ENCODE peak calls at places on chromosomes 11 and 22, in ten cellular contexts. N, J, W, R, A, O, L, B, Y and P are unnamed samples. For H3K36me3, the result is how much of the 10 kb centered on the place peaks cover.

GRCh38 chr11:119024430-119025098 is 6.0 kb downstream of the TRAPPC4 start:
- DNase-seq in R (no peak), N (no peak), A (no peak), L (no peak), B (no peak), W (no peak), Y (no peak), J (no peak), O (no peak), P (peak)

GRCh38 chr11:133388975-133389568 is 143.2 kb downstream of the OPCML start:
- DNase-seq in A (no peak), J (no peak), R (no peak), L (no peak), Y (no peak), B (no peak), N (no peak), W (no peak), O (no peak), P (no peak)

GRCh38 chr11:107606122-107606521 is 15.2 kb downstream of the ELMOD1 start:
- DNase-seq in A (no peak), R (no peak), N (no peak), O (no peak), J (no peak), W (no peak), L (peak), Y (peak), B (no peak), P (no peak)

GRCh38 chr11:79415411-79415810 is 25.4 kb downstream of the TENM4 start:
- DNase-seq in Y (no peak), N (no peak), L (no peak), J (no peak), R (no peak), B (no peak), W (no peak), A (no peak), O (peak), P (no peak)

GRCh38 chr22:23553922-23554870 is 25.9 kb downstream of the IGLL1 start:
- DNase-seq in Y (no peak), L (no peak), A (no peak), B (no peak), J (no peak), O (no peak), R (no peak), W (no peak), N (no peak), P (no peak)

GRCh38 chr11:46050065-46050464 is 71.2 kb downstream of the PHF21A start:
- DNase-seq in R (peak), N (no peak), B (peak), L (no peak), A (peak), J (no peak), Y (peak), W (peak), O (peak), P (peak)

GRCh38 chr11:125356736-125357292 is 139.3 kb downstream of the FEZ1 start:
- DNase-seq in Y (no peak), N (no peak), W (no peak), A (peak), O (no peak), L (no peak), R (no peak), B (no peak), J (no peak), P (no peak)

GRCh38 chr11:103648054-103648453 is 388.4 kb upstream of the DDI1 start:
- DNase-seq in N (no peak), L (no peak), J (no peak), A (no peak), W (no peak), R (no peak), O (no peak), B (no peak), Y (no peak), P (no peak)

GRCh38 chr11:83070878-83071640 is 638 bp downstream of the RAB30 start:
- DNase-seq in L (peak), R (peak), Y (no peak), J (peak), N (peak), B (no peak), O (peak), W (peak), A (peak), P (peak)

GRCh38 chr11:126695293-126695692 is 305.3 kb downstream of the KIRREL3 start:
- DNase-seq in J (no peak), L (peak), A (no peak), N (no peak), R (no peak), O (no peak), W (no peak), Y (no peak), B (no peak), P (no peak)

GRCh38 chr11:134207538-134208239 is 16.1 kb downstream of the NCAPD3 start:
- DNase-seq in W (no peak), B (no peak), Y (peak), J (peak), A (peak), N (no peak), O (no peak), R (peak), L (peak), P (no peak)

GRCh38 chr22:19620742-19621371 is 93.4 kb upstream of the SEPTIN5 start:
- DNase-seq in B (no peak), A (no peak), L (no peak), W (no peak), R (no peak), J (no peak), O (no peak), N (no peak), Y (no peak), P (no peak)

GRCh38 chr11:892106-892505 is 18.5 kb downstream of the CHID1 start:
- DNase-seq in R (no peak), W (no peak), A (peak), Y (no peak), B (no peak), O (no peak), J (no peak), N (no peak), L (no peak), P (peak)

GRCh38 chr11:79428406-79428805 is 12.4 kb downstream of the TENM4 start:
- DNase-seq in R (no peak), B (no peak), L (no peak), W (no peak), Y (no peak), O (no peak), A (no peak), J (no peak), N (no peak), P (no peak)

GRCh38 chr11:65391007-65391406 is 4.6 kb downstream of the FRMD8 start:
- DNase-seq in B (no peak), N (no peak), W (peak), R (no peak), J (no peak), L (no peak), A (peak), Y (peak), O (peak), P (peak)

GRCh38 chr11:72589802-72590761 is 84.1 kb downstream of the PDE2A start:
- DNase-seq in R (peak), L (peak), O (no peak), N (peak), W (peak), B (no peak), A (peak), J (peak), Y (peak), P (peak)

GRCh38 chr11:18700375-18700774 is 1.8 kb downstream of the TMEM86A start:
- DNase-seq in A (no peak), W (no peak), Y (no peak), B (peak), O (peak), J (no peak), N (no peak), R (no peak), L (no peak), P (no peak)

GRCh38 chr11:61587541-61587941 is 6.7 kb upstream of the SYT7 start:
- DNase-seq in O (no peak), Y (peak), L (no peak), J (peak), R (no peak), A (peak), N (no peak), W (peak), B (no peak), P (peak)

GRCh38 chr11:61585115-61585514 is 4.2 kb upstream of the SYT7 start:
- DNase-seq in R (no peak), O (no peak), N (no peak), J (no peak), Y (no peak), L (no peak), W (no peak), B (no peak), A (no peak), P (no peak)

GRCh38 chr11:61586792-61587430 is 6.0 kb upstream of the SYT7 start:
- DNase-seq in J (no peak), R (no peak), A (peak), Y (no peak), N (no peak), W (no peak), L (peak), O (no peak), B (no peak), P (peak)

GRCh38 chr11:61589961-61590360 is 9.1 kb upstream of the SYT7 start:
- DNase-seq in O (no peak), B (peak), L (no peak), A (no peak), N (no peak), R (no peak), J (no peak), W (no peak), Y (no peak), P (no peak)

DNA sequence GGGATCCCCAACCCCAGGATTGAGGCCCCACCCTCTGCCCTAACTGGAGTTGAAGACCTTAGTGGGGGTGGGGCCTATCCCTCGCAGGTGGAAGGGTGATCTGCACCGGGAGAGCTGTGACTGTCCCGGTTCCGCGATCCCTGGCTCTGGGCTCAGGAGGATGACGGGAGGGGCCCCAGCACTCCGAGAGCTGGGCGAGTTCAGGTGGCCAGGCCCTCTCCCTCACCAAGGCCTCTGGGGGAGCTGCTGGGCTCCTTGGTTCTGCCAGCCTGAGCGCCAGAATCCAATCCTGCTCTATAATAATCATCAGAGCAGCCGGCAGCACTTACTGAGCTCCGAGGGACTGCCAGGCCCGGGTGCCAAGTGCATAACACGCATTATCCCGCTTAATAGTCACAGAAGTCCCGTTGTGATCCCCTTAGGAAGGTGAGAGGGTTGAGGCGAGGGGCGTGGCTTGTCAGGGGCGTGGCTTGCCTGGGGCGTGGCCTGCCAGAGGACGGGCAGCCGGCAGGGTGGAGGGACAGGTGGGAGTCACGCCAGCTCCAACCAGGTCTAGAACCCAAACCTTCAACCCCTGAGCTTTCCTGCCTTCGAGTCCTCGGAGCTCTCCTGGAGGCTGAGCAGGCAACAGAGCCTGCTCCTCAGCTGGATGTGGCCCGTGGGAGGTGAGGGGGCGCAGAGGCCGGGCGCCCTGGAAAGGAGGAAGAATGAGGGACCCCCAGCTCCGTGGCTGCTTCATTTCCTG is 7.2 kb upstream of the SYT7 start:
- DNase-seq in N (no peak), R (no peak), O (no peak), L (peak), J (peak), W (peak), B (no peak), Y (peak), A (peak), P (peak)
- H3K4me3 ChIP-seq in N (no peak), R (peak), O (no peak), L (peak), J (peak), W (peak), B (peak), Y (peak), A (peak), P (peak)

DNA sequence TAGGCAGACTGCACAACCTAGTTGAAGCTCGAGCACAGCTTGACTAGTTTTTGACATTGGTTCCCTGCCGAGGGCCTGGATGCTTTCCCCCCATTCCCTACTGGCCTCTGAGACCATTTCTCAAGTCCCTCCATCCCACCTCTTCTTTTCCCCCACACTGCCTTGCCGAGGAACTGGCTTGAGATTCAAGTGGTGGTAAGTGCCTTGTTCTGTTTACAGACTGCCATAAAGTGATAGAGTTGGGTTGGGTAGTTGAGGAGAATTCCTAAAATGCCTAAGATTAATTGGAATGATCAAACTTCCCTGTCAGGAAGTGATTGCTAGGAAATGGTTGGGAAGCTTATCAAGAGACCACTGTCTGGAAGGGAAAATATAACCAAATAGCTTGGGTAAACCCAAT is 16.2 kb downstream of the MRPL16 start:
- DNase-seq in O (no peak), A (no peak), B (no peak), W (no peak), J (no peak), N (no peak), L (no peak), Y (no peak), R (no peak), P (no peak)
- H3K36me3 ChIP-seq in O (under half), A (under half), B (under half), W (half or more), J (under half), N (half or more), L (half or more), Y (half or more), R (under half), P (under half)

DNA sequence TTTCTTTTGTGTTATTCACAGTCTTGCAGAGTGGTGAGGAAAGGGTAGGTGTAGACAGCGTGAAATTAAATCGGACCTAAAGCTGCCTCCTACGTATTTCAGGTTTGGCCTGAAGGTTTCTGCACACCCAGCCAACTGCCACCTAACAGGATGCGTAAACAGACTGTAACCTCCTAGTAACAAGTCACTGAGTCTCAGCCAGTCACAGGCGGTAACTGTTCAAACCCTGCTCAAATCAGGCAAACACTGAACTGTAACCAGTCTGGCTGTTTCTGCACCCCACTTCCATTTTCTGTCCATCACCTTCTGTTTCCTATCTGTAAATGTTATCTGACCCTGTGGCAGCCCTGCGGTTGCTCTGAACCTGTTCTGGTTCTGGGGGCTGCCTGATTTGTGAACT is 87.1 kb downstream of the ADAMTS15 start:
- DNase-seq in O (no peak), L (no peak), Y (no peak), A (no peak), W (no peak), R (no peak), J (no peak), B (no peak), N (no peak), P (no peak)
- H3K4me3 ChIP-seq in O (no peak), L (no peak), Y (no peak), A (no peak), W (no peak), R (no peak), J (no peak), B (no peak), N (no peak), P (no peak)

DNA sequence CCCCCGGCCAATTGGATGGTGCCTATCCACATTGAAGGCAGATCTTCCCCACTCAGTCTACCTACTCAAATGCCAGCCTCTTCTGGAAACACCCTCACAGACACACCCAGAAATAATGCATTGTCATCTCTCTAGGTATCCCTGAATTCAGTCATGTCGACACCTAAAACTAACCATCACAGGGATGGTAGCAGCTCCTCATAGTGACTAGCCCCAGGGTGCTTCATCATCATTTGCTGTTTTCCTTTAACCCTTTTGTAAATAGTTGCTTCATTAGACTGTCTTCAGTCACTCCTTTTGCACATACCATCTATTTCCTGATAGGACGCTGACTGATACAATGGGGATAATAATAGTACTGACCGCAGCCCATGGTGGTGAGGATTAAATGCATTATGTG is 18.8 kb upstream of the AMOTL1 start:
- DNase-seq in W (no peak), Y (no peak), A (no peak), B (peak), O (no peak), R (no peak), J (no peak), L (no peak), N (no peak), P (no peak)
- H3K36me3 ChIP-seq in W (under half), Y (under half), A (under half), B (under half), O (under half), R (under half), J (under half), L (under half), N (under half), P (under half)

DNA sequence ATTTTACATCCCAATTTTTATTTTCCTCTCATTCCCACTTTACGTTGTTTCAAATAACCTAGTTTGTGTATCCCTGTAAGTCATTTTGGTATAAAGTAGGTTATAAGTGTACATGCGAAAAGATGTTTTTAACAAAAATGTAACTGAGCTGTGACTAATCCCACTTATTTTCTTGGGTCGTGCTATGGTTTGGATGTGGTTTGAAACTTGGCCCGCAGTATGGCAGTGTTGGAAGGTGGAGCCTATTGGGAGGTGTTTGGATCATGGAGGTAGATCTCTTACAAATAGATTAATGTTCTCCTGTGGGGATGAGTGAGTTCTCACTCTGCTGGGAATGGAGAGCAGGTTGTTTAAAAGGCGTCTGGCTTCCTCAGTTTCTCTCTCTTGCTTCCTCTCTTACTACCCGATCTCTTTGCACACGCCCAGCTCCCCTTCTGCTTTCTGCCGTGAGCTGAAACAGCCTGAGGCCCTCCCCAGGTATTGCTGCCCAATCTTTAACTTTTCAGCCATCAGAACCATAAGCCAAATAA is 7.2 kb downstream of the RPL27A start:
- DNase-seq in B (no peak), R (no peak), N (no peak), L (no peak), W (no peak), A (no peak), O (peak), Y (peak), J (no peak), P (no peak)
- H3K4me3 ChIP-seq in B (peak), R (no peak), N (peak), L (no peak), W (no peak), A (peak), O (no peak), Y (peak), J (peak), P (peak)

DNA sequence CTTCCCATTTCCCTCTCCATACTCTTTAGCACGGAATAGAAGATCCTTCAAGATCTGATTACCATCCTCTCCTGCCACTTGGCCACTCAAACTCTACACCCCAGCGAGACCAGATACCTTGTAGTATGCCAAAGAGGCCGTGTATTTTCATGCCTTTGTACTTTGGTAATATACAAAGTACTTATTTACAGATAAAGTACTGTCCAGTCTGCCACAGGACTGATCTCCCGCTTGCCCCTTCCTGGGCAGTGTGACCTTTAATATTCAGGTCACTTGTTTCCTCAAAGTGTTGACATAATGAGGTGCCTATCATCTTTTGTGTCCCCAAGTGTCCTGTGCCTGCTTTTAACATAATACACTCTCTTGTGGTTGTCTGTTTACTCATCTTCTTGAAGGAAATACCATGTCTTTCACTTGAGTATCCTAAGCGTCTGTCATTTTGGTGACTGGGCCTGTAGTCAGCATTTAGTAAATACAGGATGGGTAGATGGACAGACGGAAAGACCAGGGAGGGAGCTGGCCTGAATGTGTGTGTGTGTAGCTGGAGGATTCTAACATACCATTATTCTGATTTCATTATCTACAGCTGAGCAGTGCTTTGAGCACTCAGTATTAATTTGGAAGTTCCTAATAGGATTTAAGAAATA is 137.4 kb downstream of the NAV2 start:
- DNase-seq in L (no peak), J (no peak), R (no peak), N (no peak), B (no peak), Y (no peak), W (no peak), O (peak), A (no peak), P (no peak)
- H3K36me3 ChIP-seq in L (under half), J (under half), R (under half), N (under half), B (under half), Y (under half), W (under half), O (under half), A (under half), P (under half)